ENCODE peak calls at places on chromosomes 1 and 21, in six cellular contexts. D, I, W, M, V and R are unnamed samples.

GRCh38 chr1:1922782-1923680 is 4.0 kb upstream of the TMEM52 start:
- DNase-seq in D (no peak), I (no peak), W (no peak), M (peak; percentile 82), V (no peak), R (peak; percentile 27)

GRCh38 chr21:33843216-33843615 is 72.4 kb downstream of the ATP5PO start:
- DNase-seq in D (no peak), I (no peak), W (no peak), M (no peak), V (no peak), R (no peak)

GRCh38 chr1:65063025-65063424 is 85.0 kb upstream of the AK4 start:
- DNase-seq in D (no peak), I (no peak), W (no peak), M (no peak), V (peak; percentile 24), R (no peak)

GRCh38 chr1:51168946-51169345 is 66.9 kb downstream of the C1orf185 start:
- DNase-seq in D (no peak), I (no peak), W (no peak), M (no peak), V (no peak), R (no peak)

GRCh38 chr1:12445257-12445656 is 172.8 kb downstream of the DHRS3 start:
- DNase-seq in D (no peak), I (no peak), W (no peak), M (no peak), V (no peak), R (no peak)

GRCh38 chr1:24920155-24920925 is 9.7 kb downstream of the RUNX3 start:
- DNase-seq in D (no peak), I (no peak), W (no peak), M (no peak), V (no peak), R (no peak)

GRCh38 chr1:72284084-72284397 is 1.7 kb upstream of the NEGR1 start:
- DNase-seq in D (no peak), I (peak; percentile 2), W (no peak), M (no peak), V (peak; percentile 9), R (no peak)

GRCh38 chr1:5798151-5798730 is 194.0 kb downstream of the NPHP4 start:
- DNase-seq in D (peak; percentile 49), I (no peak), W (no peak), M (no peak), V (no peak), R (no peak)

GRCh38 chr1:2257245-2257627 is 29.1 kb downstream of the SKI start:
- DNase-seq in D (no peak), I (no peak), W (no peak), M (peak; percentile 47), V (no peak), R (peak; percentile 24)

GRCh38 chr1:221840511-221841243 is 98.8 kb upstream of the DUSP10 start:
- DNase-seq in D (no peak), I (no peak), W (no peak), M (no peak), V (peak; percentile 11), R (no peak)

GRCh38 chr1:84078108-84078823 is 65.8 kb upstream of the PRKACB start:
- DNase-seq in D (no peak), I (peak; percentile 26), W (no peak), M (peak; percentile 65), V (peak; percentile 9), R (peak; percentile 60)

GRCh38 chr1:164703415-164703814 is 144.4 kb downstream of the PBX1 start:
- DNase-seq in D (no peak), I (no peak), W (no peak), M (no peak), V (no peak), R (peak; percentile 46)

GRCh38 chr1:233993651-233994050 is 89.2 kb downstream of the SLC35F3 start:
- DNase-seq in D (no peak), I (peak; percentile 83), W (no peak), M (no peak), V (peak; percentile 29), R (no peak)

GRCh38 chr1:5386371-5386770 is 605.9 kb downstream of the NPHP4 start:
- DNase-seq in D (no peak), I (no peak), W (no peak), M (peak; percentile 15), V (no peak), R (no peak)

DNA sequence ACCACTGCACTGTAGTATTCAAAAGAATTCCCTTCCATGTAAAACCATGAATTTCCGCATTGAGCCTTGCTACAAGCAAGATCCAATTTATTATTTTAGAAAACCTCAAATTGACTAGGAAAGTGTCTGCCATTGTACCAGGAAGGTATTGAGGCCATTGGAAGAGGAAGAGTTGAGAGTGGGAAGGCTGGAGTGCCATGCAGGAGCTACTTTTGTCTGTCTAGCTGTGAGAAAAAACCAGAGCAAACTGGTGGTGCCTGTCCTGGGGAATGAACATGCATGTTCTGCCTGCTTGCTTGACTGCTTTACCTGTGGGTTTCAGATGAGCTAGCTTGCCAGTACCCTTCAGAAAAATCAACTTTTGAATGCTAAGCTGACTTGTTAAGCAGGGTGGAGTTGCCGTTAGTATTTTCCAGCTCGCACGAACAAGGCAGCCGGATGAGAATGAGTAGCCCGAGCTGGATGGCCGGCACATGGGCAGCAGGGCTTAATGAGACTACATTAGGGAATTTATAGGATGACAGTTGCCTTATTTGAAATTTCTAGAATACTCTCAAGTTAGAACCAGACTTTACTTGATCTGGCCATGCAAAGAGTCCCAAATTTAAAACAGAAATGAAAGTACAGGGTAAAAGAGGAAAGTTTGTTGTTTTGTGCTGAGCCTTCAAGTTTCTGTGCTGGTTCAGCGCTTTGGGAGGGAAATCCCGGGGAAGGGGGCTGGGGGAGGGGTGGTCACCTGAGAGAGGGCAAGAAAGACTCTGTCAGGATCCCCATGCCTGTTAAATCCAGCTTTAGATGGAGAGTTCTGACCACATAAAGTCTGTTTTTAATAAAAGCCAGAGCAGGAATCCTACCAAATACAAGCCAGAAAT is 29.6 kb upstream of the C1orf105 start:
- DNase-seq in D (peak; percentile 47), I (no peak), W (no peak), M (no peak), V (no peak), R (no peak)
- TF ChIP-seq CTCF in D (no peak), I (no peak), W (no peak), M (no peak), V (no peak), R (no peak)

GRCh38 chr1:170511066-170511465 is 20.9 kb upstream of the GORAB start:
- DNase-seq in D (no peak), I (no peak), W (no peak), M (no peak), V (no peak), R (no peak)

GRCh38 chr1:170518965-170519364 is 13.0 kb upstream of the GORAB start:
- DNase-seq in D (no peak), I (no peak), W (no peak), M (no peak), V (no peak), R (no peak)

GRCh38 chr1:170510163-170510562 is 21.8 kb upstream of the GORAB start:
- DNase-seq in D (no peak), I (no peak), W (no peak), M (no peak), V (no peak), R (no peak)

GRCh38 chr1:170518185-170518834 is 13.7 kb upstream of the GORAB start:
- DNase-seq in D (no peak), I (no peak), W (no peak), M (no peak), V (no peak), R (no peak)

GRCh38 chr1:170513138-170513537 is 18.8 kb upstream of the GORAB start:
- DNase-seq in D (peak; percentile 14), I (no peak), W (no peak), M (no peak), V (peak; percentile 4), R (no peak)
- TF ChIP-seq CTCF in D (no peak), I (no peak), W (no peak), M (no peak), V (no peak), R (no peak)

GRCh38 chr21:42055425-42055824 is 15.7 kb upstream of the UMODL1 start:
- DNase-seq in D (no peak), I (no peak), W (no peak), M (no peak), V (no peak), R (no peak)
- TF ChIP-seq CTCF in D (no peak), I (no peak), W (no peak), M (no peak), V (no peak), R (no peak)

GRCh38 chr1:117059678-117060440 is at the start of gene TTF2:
- DNase-seq in D (peak; percentile 97), I (peak; percentile 100), W (peak; percentile 97), M (peak; percentile 94), V (peak; percentile 98), R (peak; percentile 93)
- TF ChIP-seq CTCF in D (no peak), I (no peak), W (peak; percentile 32), M (no peak), V (no peak), R (peak; percentile 23)

GRCh38 chr1:63463248-63463647 is 59.8 kb downstream of the ITGB3BP start:
- DNase-seq in D (no peak), I (peak; percentile 2), W (no peak), M (no peak), V (no peak), R (no peak)

GRCh38 chr1:63461661-63462230 is 61.3 kb downstream of the ITGB3BP start:
- DNase-seq in D (no peak), I (no peak), W (no peak), M (no peak), V (no peak), R (no peak)

GRCh38 chr1:63466759-63467158 is 56.3 kb downstream of the ITGB3BP start:
- DNase-seq in D (no peak), I (no peak), W (no peak), M (no peak), V (peak; percentile 9), R (no peak)
- TF ChIP-seq CTCF in D (no peak), I (no peak), W (no peak), M (no peak), V (no peak), R (no peak)

GRCh38 chr1:173505401-173505800 is 28.3 kb downstream of the PRDX6 start:
- DNase-seq in D (no peak), I (no peak), W (no peak), M (no peak), V (no peak), R (no peak)

GRCh38 chr1:173507205-173507846 is 30.2 kb downstream of the PRDX6 start:
- DNase-seq in D (no peak), I (peak; percentile 53), W (no peak), M (no peak), V (peak; percentile 63), R (no peak)

GRCh38 chr1:173507847-173508209 is 30.7 kb downstream of the PRDX6 start:
- DNase-seq in D (no peak), I (no peak), W (no peak), M (no peak), V (no peak), R (no peak)

GRCh38 chr1:173508541-173508940 is 31.4 kb downstream of the PRDX6 start:
- DNase-seq in D (no peak), I (no peak), W (no peak), M (no peak), V (no peak), R (no peak)

GRCh38 chr1:173506437-173506836 is 29.3 kb downstream of the PRDX6 start:
- DNase-seq in D (peak; percentile 49), I (no peak), W (no peak), M (peak; percentile 71), V (peak; percentile 63), R (no peak)
- TF ChIP-seq CTCF in D (peak; percentile 27), I (no peak), W (no peak), M (no peak), V (peak; percentile 22), R (no peak)